ENCODE peak calls at places on chromosomes 7 and 10, in ten cellular contexts. Q is astrocyte of the spinal cord; F is mesenchymal stem cell; T is stimulated activated naive CD4-positive, alpha-beta T cell treated with Interleukin-2 at 50 U/mL for 16 hours; K is NCI-H748 treated with DMSO at 0.1 percent for 48 hours; O is left ventricle myocardium superior; P is small intestine; L is lung microvascular endothelial cell; E is ovary; M is Peyer's patch. J is an unnamed sample.

GRCh38 chr7:3095046-3095445 is 51.4 kb upstream of the CARD11 start:
- DNase-seq in Q (no peak), F (no peak), T (peak), K (no peak), O (no peak), P (peak), L (no peak), E (no peak), M (peak), J (no peak)

GRCh38 chr10:2037966-2038493 is 300.7 kb upstream of the ADARB2 start:
- DNase-seq in Q (no peak), F (no peak), T (no peak), K (no peak), O (no peak), P (no peak), L (no peak), E (no peak), M (no peak), J (no peak)

GRCh38 chr7:154776350-154776749 is 226.6 kb downstream of the PAXIP1 start:
- DNase-seq in Q (no peak), F (no peak), T (no peak), K (no peak), O (no peak), P (no peak), L (no peak), E (no peak), M (no peak), J (no peak)

GRCh38 chr10:125201791-125202622 is 41.6 kb upstream of the CTBP2 start:
- DNase-seq in Q (no peak), F (no peak), T (no peak), K (no peak), O (no peak), P (no peak), L (no peak), E (no peak), M (no peak), J (no peak)

GRCh38 chr10:121608669-121609190 is 10.5 kb upstream of the FGFR2 start:
- DNase-seq in Q (no peak), F (no peak), T (no peak), K (peak), O (peak), P (peak), L (peak), E (peak), M (peak), J (peak)

GRCh38 chr10:93702278-93703001 is at the start of gene FRA10AC1:
- DNase-seq in Q (peak), F (peak), T (peak), K (peak), O (peak), P (peak), L (peak), E (peak), M (peak), J (peak)

GRCh38 chr7:70761711-70762328 is 370.1 kb upstream of the GALNT17 start:
- DNase-seq in Q (no peak), F (no peak), T (no peak), K (no peak), O (no peak), P (no peak), L (no peak), E (no peak), M (no peak), J (no peak)

GRCh38 chr10:49119746-49120145 is 4.4 kb upstream of the VSTM4 start:
- DNase-seq in Q (peak), F (no peak), T (no peak), K (no peak), O (no peak), P (no peak), L (no peak), E (no peak), M (no peak), J (no peak)

GRCh38 chr10:116431598-116431997 is 4.0 kb downstream of the PNLIPRP3 start:
- DNase-seq in Q (no peak), F (no peak), T (no peak), K (no peak), O (no peak), P (no peak), L (no peak), E (no peak), M (no peak), J (no peak)

GRCh38 chr10:132721725-132722124 is 64.2 kb downstream of the NKX6-2 start:
- DNase-seq in Q (peak), F (peak), T (no peak), K (no peak), O (no peak), P (no peak), L (no peak), E (no peak), M (no peak), J (no peak)

GRCh38 chr10:135601-136464 is 578 bp downstream of the ZMYND11 start:
- DNase-seq in Q (peak), F (peak), T (peak), K (peak), O (peak), P (peak), L (peak), E (peak), M (peak), J (peak)

GRCh38 chr7:47470567-47471357 is 111.1 kb downstream of the TNS3 start:
- DNase-seq in Q (no peak), F (no peak), T (no peak), K (peak), O (no peak), P (peak), L (no peak), E (no peak), M (peak), J (no peak)

GRCh38 chr10:129848084-129848483 is 116.0 kb downstream of the EBF3 start:
- DNase-seq in Q (no peak), F (no peak), T (no peak), K (no peak), O (no peak), P (no peak), L (no peak), E (no peak), M (no peak), J (no peak)

GRCh38 chr10:89207801-89208551 is 859 bp upstream of the CH25H start:
- DNase-seq in Q (peak), F (no peak), T (no peak), K (no peak), O (peak), P (peak), L (peak), E (peak), M (peak), J (peak)

GRCh38 chr7:2527505-2528464 is 8.2 kb downstream of the LFNG start:
- DNase-seq in Q (peak), F (peak), T (peak), K (peak), O (peak), P (peak), L (no peak), E (no peak), M (peak), J (peak)

GRCh38 chr10:32338262-32338661 is 8.7 kb downstream of the EPC1 start:
- DNase-seq in Q (peak), F (peak), T (no peak), K (no peak), O (no peak), P (no peak), L (no peak), E (no peak), M (no peak), J (no peak)

GRCh38 chr7:73577627-73578341 is 595 bp downstream of the TBL2 start:
- DNase-seq in Q (peak), F (peak), T (no peak), K (no peak), O (no peak), P (peak), L (peak), E (no peak), M (no peak), J (no peak)

GRCh38 chr7:97075928-97076327 is 41.6 kb upstream of the SDHAF3 start:
- DNase-seq in Q (no peak), F (no peak), T (no peak), K (no peak), O (no peak), P (no peak), L (no peak), E (no peak), M (no peak), J (no peak)

GRCh38 chr10:58044072-58044471 is 223.6 kb downstream of the IPMK start:
- DNase-seq in Q (peak), F (no peak), T (no peak), K (no peak), O (no peak), P (no peak), L (no peak), E (no peak), M (no peak), J (no peak)

GRCh38 chr7:100675581-100676350 is 2.2 kb downstream of the GNB2 start:
- DNase-seq in Q (peak), F (peak), T (peak), K (peak), O (peak), P (peak), L (peak), E (peak), M (peak), J (peak)

GRCh38 chr10:36533316-36533715 is 592.1 kb upstream of the ANKRD30A start:
- DNase-seq in Q (no peak), F (peak), T (no peak), K (no peak), O (no peak), P (no peak), L (no peak), E (no peak), M (no peak), J (no peak)

GRCh38 chr10:3588346-3588745 is 196.7 kb downstream of the KLF6 start:
- DNase-seq in Q (no peak), F (no peak), T (no peak), K (no peak), O (no peak), P (no peak), L (no peak), E (no peak), M (no peak), J (no peak)

GRCh38 chr7:83475403-83475802 is 173.5 kb downstream of the SEMA3E start:
- DNase-seq in Q (no peak), F (no peak), T (no peak), K (no peak), O (no peak), P (no peak), L (no peak), E (no peak), M (no peak), J (no peak)

GRCh38 chr7:106756884-106757283 is 95.9 kb upstream of the CCDC71L start:
- DNase-seq in Q (no peak), F (no peak), T (no peak), K (no peak), O (no peak), P (no peak), L (no peak), E (no peak), M (no peak), J (no peak)

GRCh38 chr7:141674702-141675101 is 27.3 kb downstream of the DENND11 start:
- DNase-seq in Q (peak), F (no peak), T (no peak), K (no peak), O (no peak), P (no peak), L (peak), E (no peak), M (no peak), J (no peak)

GRCh38 chr7:11858668-11859302 is 26.8 kb upstream of the THSD7A start:
- DNase-seq in Q (no peak), F (no peak), T (no peak), K (peak), O (no peak), P (no peak), L (peak), E (no peak), M (no peak), J (no peak)

GRCh38 chr10:70934701-70935100 is 46.3 kb upstream of the PCBD1 start:
- DNase-seq in Q (no peak), F (no peak), T (no peak), K (no peak), O (no peak), P (no peak), L (no peak), E (no peak), M (no peak), J (no peak)

GRCh38 chr10:130495116-130495862 is 359.1 kb downstream of the GLRX3 start:
- DNase-seq in Q (no peak), F (no peak), T (no peak), K (no peak), O (peak), P (no peak), L (no peak), E (no peak), M (peak), J (no peak)

GRCh38 chr10:23630880-23631279 is 192.0 kb downstream of the OTUD1 start:
- DNase-seq in Q (no peak), F (no peak), T (no peak), K (no peak), O (no peak), P (no peak), L (no peak), E (no peak), M (no peak), J (no peak)

GRCh38 chr10:101563497-101564040 is 24.5 kb downstream of the POLL start:
- DNase-seq in Q (no peak), F (no peak), T (no peak), K (no peak), O (no peak), P (no peak), L (no peak), E (no peak), M (peak), J (no peak)

GRCh38 chr7:155129789-155130188 is 59.7 kb downstream of the HTR5A start:
- DNase-seq in Q (no peak), F (no peak), T (no peak), K (no peak), O (no peak), P (no peak), L (no peak), E (no peak), M (no peak), J (no peak)

J was measured in left ventricle myocardium inferior.